ENCODE peak calls at places on chromosomes 4 and X, in six cellular contexts. J, K, S, H, C and G are unnamed samples. For H3K9me3 and H3K4me1, the result is how much of the 10 kb centered on the place peaks cover.

GRCh38 chrX:12867746-12868145 is 874 bp downstream of the TLR7 start:
- DNase-seq in C (no peak), H (no peak), K (no peak), J (no peak), S (no peak), G (no peak)

GRCh38 chr4:100716416-100716815 is 198.6 kb upstream of the EMCN start:
- DNase-seq in C (no peak), S (no peak), J (no peak), H (no peak), K (no peak), G (no peak)

GRCh38 chr4:14834382-14834781 is 167.9 kb upstream of the CPEB2 start:
- DNase-seq in S (no peak), J (no peak), H (no peak), C (no peak), K (no peak), G (no peak)

GRCh38 chrX:132489256-132490085 is 633 bp upstream of the MBNL3 start:
- DNase-seq in S (no peak), J (peak), H (peak), C (peak), K (peak), G (peak)

GRCh38 chr4:154132406-154132805 is 343.5 kb upstream of the SFRP2 start:
- DNase-seq in H (no peak), S (no peak), J (no peak), K (no peak), C (no peak), G (no peak)

GRCh38 chr4:109977854-109978501 is 65.3 kb downstream of the EGF start:
- DNase-seq in J (no peak), H (peak), S (no peak), C (peak), K (no peak), G (peak)

GRCh38 chr4:108889696-108890475 is 127.0 kb upstream of the ETNPPL start:
- DNase-seq in C (no peak), S (no peak), H (no peak), J (no peak), K (no peak), G (no peak)

GRCh38 chr4:112521123-112522116 is 5.4 kb upstream of the NEUROG2 start:
- DNase-seq in C (no peak), K (peak), J (no peak), H (no peak), S (no peak), G (no peak)

GRCh38 chrX:129642641-129643040 is 12.1 kb downstream of the APLN start:
- DNase-seq in H (no peak), J (no peak), C (no peak), K (no peak), S (no peak), G (no peak)

GRCh38 chrX:45775462-45775861 is 574.8 kb upstream of the DIPK2B start:
- DNase-seq in C (no peak), H (no peak), S (no peak), J (no peak), K (no peak), G (peak)

GRCh38 chrX:24672701-24673190 is 21.0 kb upstream of the POLA1 start:
- DNase-seq in H (peak), C (no peak), K (no peak), J (no peak), S (no peak), G (no peak)

GRCh38 chrX:123184858-123185251 is 777 bp downstream of the GRIA3 start:
- DNase-seq in K (peak), H (peak), S (no peak), J (no peak), C (no peak), G (peak)

GRCh38 chr4:163895369-163896005 is 401.0 kb downstream of the TMA16 start:
- DNase-seq in K (no peak), C (peak), S (no peak), J (no peak), H (no peak), G (no peak)

GRCh38 chr4:121863787-121864186 is 6.5 kb downstream of the BBS7 start:
- DNase-seq in J (no peak), S (no peak), H (no peak), K (no peak), C (no peak), G (no peak)

GRCh38 chr4:95505149-95505548 is 43.6 kb downstream of the UNC5C start:
- DNase-seq in C (no peak), S (no peak), K (no peak), H (no peak), J (no peak), G (peak)

GRCh38 chr4:23097251-23097650 is 404.5 kb downstream of the GBA3 start:
- DNase-seq in J (no peak), C (no peak), K (no peak), S (no peak), H (no peak), G (no peak)

GRCh38 chrX:18676470-18676869 is 4.6 kb upstream of the RS1 start:
- DNase-seq in J (no peak), H (peak), K (peak), C (no peak), S (no peak), G (no peak)

GRCh38 chr4:154958621-154959358 is 177.7 kb downstream of the RBM46 start:
- DNase-seq in H (peak), K (no peak), C (no peak), J (peak), S (no peak), G (peak)

GRCh38 chr4:103948244-103949018 is 228.6 kb upstream of the TACR3 start:
- DNase-seq in S (no peak), H (no peak), C (no peak), K (peak), J (no peak), G (no peak)

GRCh38 chrX:38627683-38628082 is 66.3 kb downstream of the TSPAN7 start:
- DNase-seq in C (peak), S (no peak), H (no peak), K (peak), J (no peak), G (no peak)

GRCh38 chr4:10456270-10457254 is 664 bp downstream of the ZNF518B start:
- DNase-seq in S (no peak), H (peak), C (peak), J (peak), K (peak), G (peak)

GRCh38 chr4:100799767-100800539 is 282.1 kb upstream of the EMCN start:
- DNase-seq in H (no peak), J (no peak), C (no peak), K (no peak), S (no peak), G (no peak)

GRCh38 chr4:44684648-44685047 is 6.4 kb downstream of the GUF1 start:
- DNase-seq in J (no peak), H (no peak), K (no peak), C (no peak), S (no peak), G (no peak)

GRCh38 chr4:20281453-20281852 is 29.7 kb downstream of the SLIT2 start:
- DNase-seq in K (no peak), H (no peak), S (no peak), J (no peak), C (no peak), G (no peak)

GRCh38 chrX:3231766-3232165 is 114.7 kb downstream of the MXRA5 start:
- DNase-seq in J (no peak), S (no peak), K (no peak), H (no peak), C (no peak), G (no peak)

GRCh38 chrX:7689791-7690412 is 153.1 kb upstream of the VCX start:
- DNase-seq in C (no peak), H (no peak), S (no peak), K (no peak), J (no peak), G (no peak)

GRCh38 chrX:78652971-78653822 is 5.9 kb downstream of the RTL3 start:
- DNase-seq in K (no peak), J (no peak), H (no peak), S (no peak), C (no peak), G (peak)

GRCh38 chr4:76087007-76087769 is 12.7 kb downstream of the ART3 start:
- DNase-seq in K (peak), C (no peak), J (peak), H (peak), S (no peak), G (peak)

GRCh38 chr4:82785248-82786003 is 13.2 kb downstream of the SCD5 start:
- DNase-seq in J (no peak), H (no peak), K (peak), S (no peak), C (no peak), G (peak)

GRCh38 chr4:4395849-4396627 is 9.1 kb downstream of the NSG1 start:
- DNase-seq in C (no peak), J (no peak), S (no peak), K (peak), H (peak), G (peak)

GRCh38 chrX:118976599-118977340 is 2.4 kb downstream of the LONRF3 start:
- DNase-seq in J (peak), C (no peak), K (no peak), H (no peak), S (no peak), G (peak)

GRCh38 chrX:43005561-43005960 is 227.6 kb upstream of the PPP1R2C start:
- DNase-seq in H (no peak), K (peak), S (no peak), J (no peak), C (no peak), G (no peak)

GRCh38 chrX:150085881-150086280 is 147.6 kb upstream of the EOLA2 start:
- DNase-seq in S (no peak), K (no peak), C (no peak), H (no peak), J (no peak), G (peak)

GRCh38 chr4:82773049-82773448 is 25.5 kb downstream of the SCD5 start:
- DNase-seq in S (no peak), C (no peak), H (no peak), K (peak), J (no peak), G (no peak)

GRCh38 chr4:77618383-77619241 is 13.0 kb downstream of the CXCL13 start:
- DNase-seq in J (peak), K (peak), C (peak), H (peak), S (no peak), G (peak)

GRCh38 chr4:168540086-168540864 is 43.4 kb downstream of the PALLD start:
- DNase-seq in J (no peak), S (no peak), H (peak), K (no peak), C (no peak), G (peak)

GRCh38 chr4:26952891-26953290 is 92.2 kb downstream of the STIM2 start:
- DNase-seq in J (no peak), S (no peak), C (no peak), H (no peak), K (no peak), G (no peak)

GRCh38 chr4:168710353-168710946 is 213.6 kb downstream of the PALLD start:
- DNase-seq in J (no peak), S (no peak), K (no peak), C (no peak), H (peak), G (peak)

GRCh38 chrX:115232933-115233496 is 881 bp downstream of the LRCH2 start:
- DNase-seq in S (no peak), J (no peak), H (no peak), K (no peak), C (no peak), G (peak)

GRCh38 chr4:146621-147020 is 22.3 kb downstream of the ZNF718 start:
- DNase-seq in S (no peak), J (no peak), K (no peak), C (no peak), H (no peak), G (no peak)

GRCh38 chr4:147233-147632 is 22.9 kb downstream of the ZNF718 start:
- DNase-seq in C (no peak), H (no peak), K (no peak), J (no peak), S (no peak), G (no peak)
- H3K9me3 ChIP-seq in C (half or more), H (under half), K (under half), J (half or more), S (under half), G (half or more)

GRCh38 chr4:8186883-8187282 is 12.2 kb upstream of the SH3TC1 start:
- DNase-seq in H (no peak), C (no peak), J (no peak), K (no peak), S (no peak), G (no peak)

GRCh38 chr4:8185280-8185679 is 13.8 kb upstream of the SH3TC1 start:
- DNase-seq in K (no peak), C (no peak), J (no peak), H (no peak), S (no peak), G (peak)

GRCh38 chr4:8184061-8184460 is 15.0 kb upstream of the SH3TC1 start:
- DNase-seq in K (no peak), S (no peak), H (no peak), J (no peak), C (no peak), G (no peak)

GRCh38 chr4:8188085-8188484 is 11.0 kb upstream of the SH3TC1 start:
- DNase-seq in K (no peak), C (no peak), S (no peak), J (no peak), H (no peak), G (no peak)

DNA sequence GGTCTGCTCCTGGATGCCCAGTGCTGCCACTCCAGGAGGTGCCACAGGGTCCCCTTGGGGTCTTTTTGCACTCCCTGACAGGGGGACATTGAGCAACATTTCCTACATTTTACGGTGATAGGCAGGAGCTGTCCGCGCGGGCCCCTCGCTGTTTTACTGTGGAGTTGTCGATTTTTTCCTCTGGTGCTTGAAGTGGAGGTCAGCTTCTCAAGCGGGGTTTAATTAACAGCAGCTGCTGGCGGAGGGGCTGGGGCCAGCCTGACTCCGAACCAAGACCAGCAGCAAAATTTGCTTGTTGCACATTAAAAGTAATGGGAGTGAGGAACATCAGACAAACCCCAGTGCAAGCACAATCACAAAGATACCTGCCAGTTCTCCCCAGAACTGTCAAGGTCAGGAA is 13.2 kb upstream of the SH3TC1 start:
- DNase-seq in S (no peak), K (no peak), H (no peak), C (no peak), J (no peak), G (peak)
- H3K4me1 ChIP-seq in S (under half), K (under half), H (under half), C (under half), J (under half), G (under half)

DNA sequence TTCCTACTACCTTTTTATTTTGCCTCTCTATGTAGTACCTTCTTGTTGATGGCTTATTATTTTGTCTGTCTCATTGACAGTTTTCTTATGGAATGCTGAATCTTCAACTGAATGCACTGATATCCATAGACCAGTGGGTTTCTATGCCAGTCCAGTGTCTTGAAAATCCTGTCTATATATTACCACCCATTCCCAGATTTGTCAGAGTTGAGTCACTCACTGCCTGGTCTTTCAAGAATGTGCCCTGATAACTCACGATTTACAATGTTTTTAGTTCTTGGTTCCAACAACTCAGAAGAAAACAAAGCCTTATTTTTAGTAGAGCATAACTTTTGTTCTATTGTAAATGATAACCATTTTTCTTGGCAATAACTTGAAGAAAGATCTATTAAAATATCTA is 606.0 kb upstream of the PITX2 start:
- DNase-seq in K (no peak), J (no peak), C (no peak), H (no peak), S (no peak), G (peak)
- H3K9me3 ChIP-seq in K (under half), J (under half), C (under half), H (under half), S (under half), G (under half)

DNA sequence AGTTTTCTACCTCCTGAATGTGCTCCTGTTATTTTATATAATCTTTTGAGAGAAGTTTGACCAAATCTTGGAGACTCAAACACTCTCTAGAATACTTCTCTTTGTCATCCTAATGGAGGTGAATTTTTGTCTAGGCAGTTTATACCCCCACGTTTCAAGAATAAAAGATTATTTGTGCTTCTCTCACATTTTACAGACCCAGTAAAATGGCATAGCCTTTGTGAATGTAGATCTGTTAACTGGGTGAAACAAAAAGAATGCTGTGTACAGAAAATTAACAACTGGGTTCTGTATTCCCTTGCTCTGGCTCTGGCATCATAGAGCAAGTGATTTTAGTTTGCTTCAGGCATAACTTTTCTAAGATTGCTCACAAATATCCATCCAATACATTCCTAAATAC is 26.1 kb downstream of the GASK1B start:
- DNase-seq in J (no peak), H (no peak), S (no peak), C (no peak), K (no peak), G (no peak)
- H3K4me1 ChIP-seq in J (under half), H (under half), S (under half), C (under half), K (under half), G (under half)

DNA sequence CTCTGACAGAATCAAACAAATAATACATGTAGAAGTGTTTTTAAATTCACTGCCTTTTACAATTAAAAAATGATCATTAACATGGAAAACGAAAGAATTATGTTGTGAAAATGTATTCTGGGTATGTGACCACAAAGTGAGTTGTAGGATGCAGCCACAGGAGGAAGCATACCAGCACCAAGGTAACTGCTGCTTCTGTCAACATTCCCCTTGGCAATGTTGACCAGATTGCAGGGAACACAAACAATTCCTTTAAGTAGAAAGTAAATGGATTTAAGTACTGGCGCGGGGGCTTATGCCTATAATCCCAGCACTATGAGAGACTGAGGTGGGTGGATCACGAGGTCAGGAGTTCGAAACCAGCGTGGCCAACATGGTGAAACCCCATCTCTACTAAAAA is 1877.9 kb upstream of the PCDH7 start:
- DNase-seq in J (no peak), C (no peak), K (no peak), H (no peak), S (no peak), G (no peak)
- H3K9me3 ChIP-seq in J (under half), C (under half), K (under half), H (under half), S (under half), G (under half)

GRCh38 chr4:113627321-113627720 is 134.2 kb downstream of the CAMK2D start:
- DNase-seq in K (no peak), S (no peak), H (no peak), J (no peak), C (no peak), G (no peak)
- H3K4me1 ChIP-seq in K (under half), S (under half), H (under half), J (under half), C (under half), G (under half)